ENCODE peak calls at places on chromosomes 13 and 19, in eight cellular contexts. C is progenitor cell of endocrine pancreas, D is fibroblast of pulmonary artery, I is left ventricle myocardium inferior, R is A549, Y is Calu3, S is body of pancreas, N is cardiac fibroblast. O is an unnamed sample.

GRCh38 chr19:4144666-4145261 is 8.7 kb upstream of the CREB3L3 start:
- DNase-seq in C (no peak), D (peak; percentile 71), I (no peak), R (peak; percentile 77), Y (peak; percentile 35), S (no peak), N (peak; percentile 85), O (no peak)

GRCh38 chr13:110716235-110716505 is 2.7 kb downstream of the ING1 start:
- DNase-seq in C (no peak), D (peak; percentile 19), I (no peak), R (peak; percentile 13), Y (no peak), S (peak; percentile 58), N (peak; percentile 36), O (no peak)

GRCh38 chr19:11102944-11103343 is 13.7 kb downstream of the LDLR start:
- DNase-seq in C (no peak), D (no peak), I (no peak), R (no peak), Y (no peak), S (no peak), N (no peak), O (no peak)

GRCh38 chr19:42111384-42111783 is 20.9 kb downstream of the POU2F2 start:
- DNase-seq in C (no peak), D (peak; percentile 64), I (no peak), R (no peak), Y (no peak), S (no peak), N (peak; percentile 51), O (no peak)

GRCh38 chr13:85266331-85266730 is 532.9 kb downstream of the SLITRK6 start:
- DNase-seq in C (no peak), D (no peak), I (no peak), R (no peak), Y (no peak), S (no peak), N (no peak), O (no peak)

GRCh38 chr13:110281736-110282135 is 25.2 kb downstream of the COL4A1 start:
- DNase-seq in C (no peak), D (no peak), I (no peak), R (no peak), Y (no peak), S (no peak), N (no peak), O (no peak)

GRCh38 chr13:21231426-21231945 is 55.0 kb downstream of the MRPL57 start:
- DNase-seq in C (no peak), D (no peak), I (no peak), R (no peak), Y (no peak), S (no peak), N (no peak), O (no peak)

GRCh38 chr13:33285420-33286124 is at the start of gene STARD13:
- DNase-seq in C (peak; percentile 74), D (peak; percentile 98), I (peak; percentile 94), R (peak; percentile 84), Y (peak; percentile 88), S (peak; percentile 94), N (peak; percentile 98), O (peak; percentile 59)

GRCh38 chr13:39039033-39039432 is 777 bp downstream of the NHLRC3 start:
- DNase-seq in C (no peak), D (no peak), I (no peak), R (no peak), Y (no peak), S (no peak), N (no peak), O (no peak)

GRCh38 chr13:35144496-35144895 is 202.4 kb downstream of the NBEA start:
- DNase-seq in C (no peak), D (peak; percentile 52), I (no peak), R (no peak), Y (no peak), S (no peak), N (peak; percentile 51), O (no peak)

DNA sequence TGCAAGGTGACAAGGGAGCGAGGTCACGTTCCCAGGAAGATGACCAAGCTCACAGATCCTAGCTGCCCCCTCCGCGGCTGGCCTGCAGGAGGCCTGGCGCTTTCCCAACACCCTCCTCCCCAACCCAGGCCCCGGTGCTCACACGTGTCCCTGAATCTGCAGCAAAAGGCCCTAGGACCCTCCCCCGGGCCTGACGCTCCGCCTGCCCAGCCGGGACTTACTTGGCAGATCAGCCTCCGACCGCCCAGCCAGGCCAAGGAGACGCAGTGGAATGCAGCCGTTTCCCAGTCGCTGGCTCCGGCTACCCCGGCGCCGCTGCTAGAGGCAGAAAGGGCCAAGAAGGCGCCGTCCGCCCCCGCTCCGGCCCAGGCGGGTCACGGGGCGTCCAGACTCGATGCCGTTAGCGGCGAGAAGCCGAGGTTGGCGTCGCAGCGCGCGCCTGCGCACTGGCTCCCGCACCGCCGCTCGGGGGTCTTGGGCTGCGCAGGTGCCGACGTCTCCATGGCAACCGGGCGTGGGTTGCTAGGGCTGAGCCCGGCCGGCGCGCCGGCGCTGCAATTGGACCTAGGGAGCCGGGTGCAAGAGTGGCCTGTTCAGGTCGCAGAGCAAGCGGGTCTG is at the start of gene PNMA8A:
- DNase-seq in C (peak; percentile 87), D (peak; percentile 83), I (peak; percentile 74), R (peak; percentile 57), Y (no peak), S (peak; percentile 73), N (peak; percentile 94), O (peak; percentile 48)
- TF ChIP-seq CTCF in C (peak; percentile 30), D (peak; percentile 5), I (no peak), R (no peak), Y (no peak), S (peak; percentile 26), N (no peak), O (no peak)

GRCh38 chr13:23180711-23181110 is at the start of gene SGCG:
- DNase-seq in C (no peak), D (no peak), I (no peak), R (no peak), Y (no peak), S (no peak), N (no peak), O (no peak)

GRCh38 chr13:23175920-23176319 is 4.9 kb upstream of the SGCG start:
- DNase-seq in C (no peak), D (peak; percentile 21), I (no peak), R (no peak), Y (no peak), S (no peak), N (peak; percentile 5), O (no peak)
- TF ChIP-seq CTCF in C (peak; percentile 59), D (peak; percentile 46), I (no peak), R (peak; percentile 24), Y (no peak), S (no peak), N (peak; percentile 27), O (peak; percentile 19)

DNA sequence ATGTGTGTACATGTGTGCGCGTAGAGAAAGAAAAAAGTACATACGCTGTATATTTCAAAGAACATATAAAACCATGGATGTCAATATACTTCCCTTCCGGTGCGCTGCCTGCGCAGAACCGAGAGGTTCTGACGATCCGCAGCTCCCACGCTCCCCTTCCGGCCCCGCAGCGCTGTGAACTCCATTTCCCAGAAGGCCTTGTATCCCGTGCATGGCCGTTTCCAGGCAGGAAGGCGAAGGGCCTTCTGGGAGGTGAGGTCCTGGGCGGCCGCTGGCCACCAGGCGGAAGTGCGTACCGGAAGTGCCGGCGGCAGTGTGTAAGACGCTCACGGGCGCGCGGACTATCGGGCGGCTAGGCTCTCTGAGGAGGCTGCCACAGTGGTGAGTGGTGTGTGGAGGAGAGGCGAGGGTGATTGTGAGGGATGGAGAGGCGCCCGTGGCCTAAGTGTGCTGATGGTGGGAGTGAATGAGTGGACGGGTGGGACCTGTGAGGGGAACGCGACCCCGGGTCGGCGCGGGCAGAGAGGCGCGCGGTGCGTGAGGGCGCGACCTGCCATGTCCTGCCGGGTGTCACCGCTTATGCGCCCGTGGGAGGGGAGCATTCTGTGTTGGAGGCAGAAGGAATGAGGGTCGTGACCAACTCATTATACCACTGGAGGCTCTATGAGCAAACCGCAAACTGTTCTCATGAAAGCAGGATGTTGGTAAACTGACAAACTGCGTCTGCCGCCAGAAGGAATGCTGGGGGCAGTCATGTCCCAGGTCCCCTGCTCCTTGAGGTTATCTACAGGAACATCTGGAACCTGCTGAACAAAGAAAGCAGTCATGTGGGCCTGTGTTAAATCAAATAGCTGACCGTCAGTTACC is at the start of gene ERVK3-1:
- DNase-seq in C (peak; percentile 78), D (peak; percentile 99), I (peak; percentile 96), R (peak; percentile 99), Y (peak; percentile 96), S (peak; percentile 97), N (peak; percentile 99), O (peak; percentile 94)
- TF ChIP-seq CTCF in C (no peak), D (no peak), I (peak; percentile 44), R (no peak), Y (no peak), S (peak; percentile 62), N (no peak), O (no peak)

GRCh38 chr19:44072543-44073401 is 813 bp downstream of the ZNF284 start:
- DNase-seq in C (no peak), D (peak; percentile 7), I (no peak), R (no peak), Y (peak; percentile 7), S (no peak), N (peak; percentile 5), O (peak; percentile 18)
- TF ChIP-seq CTCF in C (no peak), D (no peak), I (no peak), R (no peak), Y (no peak), S (no peak), N (no peak), O (no peak)

O was measured in GM20000.